ENCODE peak calls at places on chromosomes 11 and 22, in four cellular contexts. One of them, this sample, is unnamed.

GRCh38 chr22:45154383-45154782 is 9.3 kb upstream of the NUP50 start:
- DNase-seq in uterus: no peak
- DNase-seq in heart right ventricle: no peak
- DNase-seq in activated T-helper 1 cell treated with anti-CD3 and anti-CD28 coated beads, Interleukin-12 subunit alpha, Interleukin-12 subunit beta, Interleukin-2, Interleukin-4 antibody, amounts not matched to agents 30 ng/mL and 10 ng/mL and 1 ng/mL, durations not matched to agents 14 hours and 24 hours and 36 hours: no peak
- DNase-seq in this sample: no peak

GRCh38 chr11:35763301-35763700 is 100.7 kb downstream of the TRIM44 start:
- DNase-seq in activated T-helper 1 cell treated with anti-CD3 and anti-CD28 coated beads, Interleukin-12 subunit alpha, Interleukin-12 subunit beta, Interleukin-2, Interleukin-4 antibody, amounts not matched to agents 30 ng/mL and 10 ng/mL and 1 ng/mL, durations not matched to agents 14 hours and 24 hours and 36 hours: no peak
- DNase-seq in heart right ventricle: no peak
- DNase-seq in uterus: no peak
- DNase-seq in this sample: no peak

GRCh38 chr11:2933376-2934056 is 4.3 kb upstream of the PHLDA2 start:
- DNase-seq in activated T-helper 1 cell treated with anti-CD3 and anti-CD28 coated beads, Interleukin-12 subunit alpha, Interleukin-12 subunit beta, Interleukin-2, Interleukin-4 antibody, amounts not matched to agents 30 ng/mL and 10 ng/mL and 1 ng/mL, durations not matched to agents 14 hours and 24 hours and 36 hours: peak
- DNase-seq in heart right ventricle: peak
- DNase-seq in uterus: no peak
- DNase-seq in this sample: peak

GRCh38 chr22:19289475-19290161 is 1.9 kb downstream of the CLTCL1 start:
- DNase-seq in activated T-helper 1 cell treated with anti-CD3 and anti-CD28 coated beads, Interleukin-12 subunit alpha, Interleukin-12 subunit beta, Interleukin-2, Interleukin-4 antibody, amounts not matched to agents 30 ng/mL and 10 ng/mL and 1 ng/mL, durations not matched to agents 14 hours and 24 hours and 36 hours: no peak
- DNase-seq in heart right ventricle: no peak
- DNase-seq in uterus: no peak
- DNase-seq in this sample: no peak

GRCh38 chr11:127789887-127790286 is 789.3 kb upstream of the KIRREL3 start:
- DNase-seq in heart right ventricle: no peak
- DNase-seq in uterus: no peak
- DNase-seq in activated T-helper 1 cell treated with anti-CD3 and anti-CD28 coated beads, Interleukin-12 subunit alpha, Interleukin-12 subunit beta, Interleukin-2, Interleukin-4 antibody, amounts not matched to agents 30 ng/mL and 10 ng/mL and 1 ng/mL, durations not matched to agents 14 hours and 24 hours and 36 hours: no peak
- DNase-seq in this sample: no peak

GRCh38 chr22:43884600-43885318 is 7.1 kb downstream of the PNPLA5 start:
- DNase-seq in uterus: peak
- DNase-seq in heart right ventricle: peak
- DNase-seq in activated T-helper 1 cell treated with anti-CD3 and anti-CD28 coated beads, Interleukin-12 subunit alpha, Interleukin-12 subunit beta, Interleukin-2, Interleukin-4 antibody, amounts not matched to agents 30 ng/mL and 10 ng/mL and 1 ng/mL, durations not matched to agents 14 hours and 24 hours and 36 hours: peak
- DNase-seq in this sample: peak

GRCh38 chr11:125287467-125288232 is 123.1 kb downstream of the PKNOX2 start:
- DNase-seq in heart right ventricle: no peak
- DNase-seq in activated T-helper 1 cell treated with anti-CD3 and anti-CD28 coated beads, Interleukin-12 subunit alpha, Interleukin-12 subunit beta, Interleukin-2, Interleukin-4 antibody, amounts not matched to agents 30 ng/mL and 10 ng/mL and 1 ng/mL, durations not matched to agents 14 hours and 24 hours and 36 hours: no peak
- DNase-seq in uterus: peak
- DNase-seq in this sample: no peak

GRCh38 chr22:47919893-47920292 is 1157.4 kb downstream of the TBC1D22A start:
- DNase-seq in activated T-helper 1 cell treated with anti-CD3 and anti-CD28 coated beads, Interleukin-12 subunit alpha, Interleukin-12 subunit beta, Interleukin-2, Interleukin-4 antibody, amounts not matched to agents 30 ng/mL and 10 ng/mL and 1 ng/mL, durations not matched to agents 14 hours and 24 hours and 36 hours: no peak
- DNase-seq in heart right ventricle: no peak
- DNase-seq in uterus: no peak
- DNase-seq in this sample: no peak

GRCh38 chr11:46333129-46333947 is 13.9 kb upstream of the DGKZ start:
- DNase-seq in activated T-helper 1 cell treated with anti-CD3 and anti-CD28 coated beads, Interleukin-12 subunit alpha, Interleukin-12 subunit beta, Interleukin-2, Interleukin-4 antibody, amounts not matched to agents 30 ng/mL and 10 ng/mL and 1 ng/mL, durations not matched to agents 14 hours and 24 hours and 36 hours: no peak
- DNase-seq in uterus: no peak
- DNase-seq in heart right ventricle: no peak
- DNase-seq in this sample: no peak

GRCh38 chr22:35489225-35489624 is 51.4 kb upstream of the RASD2 start:
- DNase-seq in heart right ventricle: no peak
- DNase-seq in uterus: no peak
- DNase-seq in activated T-helper 1 cell treated with anti-CD3 and anti-CD28 coated beads, Interleukin-12 subunit alpha, Interleukin-12 subunit beta, Interleukin-2, Interleukin-4 antibody, amounts not matched to agents 30 ng/mL and 10 ng/mL and 1 ng/mL, durations not matched to agents 14 hours and 24 hours and 36 hours: no peak
- DNase-seq in this sample: no peak

GRCh38 chr11:58330861-58331260 is 28.0 kb downstream of the OR5B17 start:
- DNase-seq in activated T-helper 1 cell treated with anti-CD3 and anti-CD28 coated beads, Interleukin-12 subunit alpha, Interleukin-12 subunit beta, Interleukin-2, Interleukin-4 antibody, amounts not matched to agents 30 ng/mL and 10 ng/mL and 1 ng/mL, durations not matched to agents 14 hours and 24 hours and 36 hours: no peak
- DNase-seq in uterus: no peak
- DNase-seq in heart right ventricle: no peak
- DNase-seq in this sample: no peak

GRCh38 chr22:39462443-39463147 is 5.8 kb downstream of the MGAT3 start:
- DNase-seq in uterus: no peak
- DNase-seq in heart right ventricle: peak
- DNase-seq in activated T-helper 1 cell treated with anti-CD3 and anti-CD28 coated beads, Interleukin-12 subunit alpha, Interleukin-12 subunit beta, Interleukin-2, Interleukin-4 antibody, amounts not matched to agents 30 ng/mL and 10 ng/mL and 1 ng/mL, durations not matched to agents 14 hours and 24 hours and 36 hours: no peak
- DNase-seq in this sample: no peak

GRCh38 chr11:14443642-14444041 is 56.0 kb downstream of the COPB1 start:
- DNase-seq in activated T-helper 1 cell treated with anti-CD3 and anti-CD28 coated beads, Interleukin-12 subunit alpha, Interleukin-12 subunit beta, Interleukin-2, Interleukin-4 antibody, amounts not matched to agents 30 ng/mL and 10 ng/mL and 1 ng/mL, durations not matched to agents 14 hours and 24 hours and 36 hours: no peak
- DNase-seq in uterus: no peak
- DNase-seq in heart right ventricle: no peak
- DNase-seq in this sample: no peak

GRCh38 chr11:3231851-3232744 is at the start of gene MRGPRE:
- DNase-seq in uterus: peak
- DNase-seq in activated T-helper 1 cell treated with anti-CD3 and anti-CD28 coated beads, Interleukin-12 subunit alpha, Interleukin-12 subunit beta, Interleukin-2, Interleukin-4 antibody, amounts not matched to agents 30 ng/mL and 10 ng/mL and 1 ng/mL, durations not matched to agents 14 hours and 24 hours and 36 hours: no peak
- DNase-seq in heart right ventricle: no peak
- DNase-seq in this sample: no peak

GRCh38 chr22:49826603-49827306 is 918 bp downstream of the BRD1 start:
- DNase-seq in activated T-helper 1 cell treated with anti-CD3 and anti-CD28 coated beads, Interleukin-12 subunit alpha, Interleukin-12 subunit beta, Interleukin-2, Interleukin-4 antibody, amounts not matched to agents 30 ng/mL and 10 ng/mL and 1 ng/mL, durations not matched to agents 14 hours and 24 hours and 36 hours: peak
- DNase-seq in heart right ventricle: peak
- DNase-seq in uterus: peak
- DNase-seq in this sample: no peak

GRCh38 chr22:27629908-27630733 is 171.4 kb downstream of the MN1 start:
- DNase-seq in heart right ventricle: no peak
- DNase-seq in uterus: no peak
- DNase-seq in activated T-helper 1 cell treated with anti-CD3 and anti-CD28 coated beads, Interleukin-12 subunit alpha, Interleukin-12 subunit beta, Interleukin-2, Interleukin-4 antibody, amounts not matched to agents 30 ng/mL and 10 ng/mL and 1 ng/mL, durations not matched to agents 14 hours and 24 hours and 36 hours: no peak
- DNase-seq in this sample: no peak